ENCODE peak calls at places on chromosome 21, in four cellular contexts. G, W, C and O are unnamed samples.

GRCh38 chr21:14284439-14284838 is 68.5 kb downstream of the RBM11 start:
- DNase-seq in G (no peak), W (no peak), C (no peak), O (no peak)

GRCh38 chr21:43611598-43612369 is 47.5 kb downstream of the HSF2BP start:
- DNase-seq in G (peak; percentile 76), W (peak; percentile 85), C (peak; percentile 78), O (peak; percentile 84)

GRCh38 chr21:15496896-15497295 is 232.9 kb upstream of the USP25 start:
- DNase-seq in G (no peak), W (no peak), C (no peak), O (no peak)

GRCh38 chr21:40732998-40733397 is 114.0 kb downstream of the DSCAM start:
- DNase-seq in G (no peak), W (no peak), C (no peak), O (no peak)

GRCh38 chr21:41668686-41669532 is 97.9 kb downstream of the RIPK4 start:
- DNase-seq in G (no peak), W (peak; percentile 41), C (peak; percentile 66), O (no peak)

GRCh38 chr21:15260604-15261003 is 195.8 kb upstream of the NRIP1 start:
- DNase-seq in G (no peak), W (no peak), C (no peak), O (no peak)

GRCh38 chr21:43304621-43305335 is 122.2 kb downstream of the SIK1 start:
- DNase-seq in G (no peak), W (peak; percentile 27), C (peak; percentile 71), O (no peak)

GRCh38 chr21:41411449-41412089 is 14.5 kb upstream of the MX1 start:
- DNase-seq in G (no peak), W (no peak), C (no peak), O (peak; percentile 83)

GRCh38 chr21:33949516-33950424 is 34.2 kb upstream of the ATP5PO start:
- DNase-seq in G (no peak), W (no peak), C (no peak), O (no peak)

GRCh38 chr21:44813727-44814126 is 4.1 kb downstream of the SUMO3 start:
- DNase-seq in G (no peak), W (peak; percentile 58), C (no peak), O (no peak)

GRCh38 chr21:44815225-44815624 is 2.6 kb downstream of the SUMO3 start:
- DNase-seq in G (no peak), W (peak; percentile 64), C (no peak), O (no peak)

GRCh38 chr21:44812640-44813039 is 5.2 kb downstream of the SUMO3 start:
- DNase-seq in G (no peak), W (no peak), C (no peak), O (no peak)

GRCh38 chr21:44814498-44815023 is 3.3 kb downstream of the SUMO3 start:
- DNase-seq in G (no peak), W (peak; percentile 65), C (no peak), O (no peak)

GRCh38 chr21:44813149-44813548 is 4.7 kb downstream of the SUMO3 start:
- DNase-seq in G (no peak), W (no peak), C (no peak), O (no peak)
- TF ChIP-seq POLR2AphosphoS5 in G (no peak), W (no peak), C (no peak), O (no peak)

DNA sequence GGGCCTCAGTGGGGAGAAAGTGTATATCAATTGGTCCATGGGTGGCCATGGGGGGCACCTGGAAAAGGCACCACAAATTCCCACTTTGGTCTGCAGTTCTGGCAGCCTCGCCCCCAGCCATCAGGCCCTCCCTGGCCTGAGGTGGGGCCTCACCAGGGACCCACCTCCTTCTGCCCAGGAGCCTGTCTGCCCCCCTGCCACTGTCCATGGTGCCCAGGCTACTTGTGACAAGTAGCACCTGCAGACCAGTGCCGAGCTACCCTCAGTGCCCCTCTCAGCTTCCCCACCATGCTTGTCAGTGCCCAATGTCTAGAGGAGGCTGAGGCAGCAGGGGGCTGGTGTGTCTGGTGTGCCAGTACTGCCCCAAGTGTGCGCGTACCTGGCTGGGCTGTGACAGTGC is 87.1 kb upstream of the PAXBP1 start:
- DNase-seq in G (no peak), W (no peak), C (no peak), O (no peak)
- H3K9me3 ChIP-seq in G (no peaks in the 10 kb centered on the region), W (peaks cover 5% of the 10 kb centered on the region), C (no peaks in the 10 kb centered on the region), O (no peaks in the 10 kb centered on the region)

GRCh38 chr21:35023396-35024070 is 25.6 kb downstream of the RUNX1 start:
- DNase-seq in G (no peak), W (no peak), C (no peak), O (no peak)
- H3K4me1 ChIP-seq in G (peaks cover 50% of the 10 kb centered on the region), W (peaks cover 14% of the 10 kb centered on the region), C (peaks cover 92% of the 10 kb centered on the region), O (peaks cover 47% of the 10 kb centered on the region)

DNA sequence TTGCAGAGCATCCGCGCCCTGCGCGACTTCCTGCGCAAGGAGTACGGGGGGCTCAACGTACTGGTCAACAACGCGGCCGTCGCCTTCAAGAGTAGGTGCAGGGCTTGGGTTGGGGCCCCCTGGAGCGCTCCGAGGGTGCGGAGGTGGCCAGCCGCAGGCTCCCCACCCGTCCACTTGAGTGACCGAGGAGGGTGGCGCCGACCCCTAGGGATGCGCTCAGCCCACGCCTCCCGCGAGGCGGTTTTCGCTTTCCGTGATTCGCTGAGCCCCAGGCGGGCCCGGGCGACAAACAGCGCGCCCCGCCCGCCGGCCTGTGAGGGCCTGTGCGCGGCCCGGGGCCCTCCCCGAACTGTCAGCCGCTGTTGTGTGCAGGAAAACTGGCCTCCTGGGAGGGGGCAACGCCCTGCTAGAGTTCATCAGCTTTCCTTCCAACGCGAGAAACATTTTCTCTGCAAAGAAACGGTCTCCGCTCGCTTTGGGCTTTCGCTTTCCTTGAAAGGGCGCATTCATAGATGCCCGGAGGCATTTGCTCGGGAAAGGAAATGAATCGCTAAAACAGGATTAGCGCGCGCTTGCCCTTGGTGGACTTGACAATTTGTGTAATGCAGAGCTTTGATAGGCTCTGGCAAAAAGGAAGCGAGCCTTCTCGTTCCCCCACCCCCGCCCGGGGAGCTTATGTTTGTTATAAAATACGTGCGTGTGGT is 664 bp downstream of the CBR3 start:
- DNase-seq in G (no peak), W (peak; percentile 88), C (peak; percentile 88), O (peak; percentile 62)
- TF ChIP-seq POLR2AphosphoS5 in G (no peak), W (peak; percentile 69), C (peak; percentile 30), O (peak; percentile 73)

GRCh38 chr21:24896735-24897124 is 710.6 kb downstream of the MRPL39 start:
- DNase-seq in G (no peak), W (no peak), C (no peak), O (no peak)
- H3K9me3 ChIP-seq in G (no peaks in the 10 kb centered on the region), W (no peaks in the 10 kb centered on the region), C (no peaks in the 10 kb centered on the region), O (no peaks in the 10 kb centered on the region)

GRCh38 chr21:36698160-36699025 is 522 bp upstream of the SIM2 start:
- DNase-seq in G (no peak), W (no peak), C (no peak), O (no peak)
- H3K4me1 ChIP-seq in G (no peaks in the 10 kb centered on the region), W (peaks cover 50% of the 10 kb centered on the region), C (peaks cover 67% of the 10 kb centered on the region), O (peaks cover 52% of the 10 kb centered on the region)

GRCh38 chr21:38622827-38623209 is 124.5 kb upstream of the ERG start:
- DNase-seq in G (no peak), W (no peak), C (no peak), O (no peak)

GRCh38 chr21:38622081-38622826 is 124.0 kb upstream of the ERG start:
- DNase-seq in G (no peak), W (no peak), C (no peak), O (no peak)

GRCh38 chr21:38621132-38621531 is 122.9 kb upstream of the ERG start:
- DNase-seq in G (no peak), W (no peak), C (no peak), O (no peak)

GRCh38 chr21:38623552-38623951 is 125.3 kb upstream of the ERG start:
- DNase-seq in G (no peak), W (no peak), C (no peak), O (no peak)

GRCh38 chr21:38619865-38620513 is 121.7 kb upstream of the ERG start:
- DNase-seq in G (no peak), W (no peak), C (no peak), O (no peak)
- TF ChIP-seq POLR2AphosphoS5 in G (no peak), W (no peak), C (no peak), O (no peak)

GRCh38 chr21:29323189-29323588 is 24.5 kb downstream of the BACH1 start:
- DNase-seq in G (no peak), W (no peak), C (no peak), O (no peak)

GRCh38 chr21:29321908-29322569 is 23.3 kb downstream of the BACH1 start:
- DNase-seq in G (no peak), W (no peak), C (no peak), O (no peak)

GRCh38 chr21:29322570-29322957 is 23.8 kb downstream of the BACH1 start:
- DNase-seq in G (no peak), W (no peak), C (no peak), O (no peak)

GRCh38 chr21:29320021-29320420 is 21.3 kb downstream of the BACH1 start:
- DNase-seq in G (no peak), W (no peak), C (no peak), O (no peak)

DNA sequence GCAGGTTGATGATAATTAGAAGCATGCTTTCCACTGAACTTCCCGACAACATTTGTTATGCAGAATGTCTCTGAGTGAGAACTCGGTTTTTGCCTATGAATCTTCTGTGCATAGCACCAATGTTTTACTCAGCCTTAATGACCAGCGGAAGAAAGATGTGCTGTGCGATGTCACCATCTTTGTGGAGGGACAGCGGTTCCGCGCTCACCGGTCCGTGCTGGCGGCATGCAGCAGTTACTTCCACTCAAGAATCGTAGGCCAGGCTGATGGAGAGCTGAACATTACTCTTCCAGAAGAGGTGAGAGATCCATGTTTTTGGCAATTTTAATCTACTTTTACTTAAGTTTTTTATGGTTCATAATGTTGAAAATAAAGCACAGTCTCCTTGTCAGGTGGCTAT is 22.5 kb downstream of the BACH1 start:
- DNase-seq in G (no peak), W (no peak), C (no peak), O (no peak)
- H3K9me3 ChIP-seq in G (peaks cover 23% of the 10 kb centered on the region), W (no peaks in the 10 kb centered on the region), C (no peaks in the 10 kb centered on the region), O (no peaks in the 10 kb centered on the region)